ENCODE peak calls at places on chromosomes 3 and 15, in five cellular contexts. R, V, K, O and Z are unnamed samples. For H3K4me1, the result is how much of the 10 kb centered on the place peaks cover.

GRCh38 chr15:89837830-89838178 is 23.2 kb upstream of the ANPEP start:
- DNase-seq in K (no peak), R (no peak), V (no peak), O (no peak), Z (no peak)

GRCh38 chr15:90402230-90402629 is 14.2 kb downstream of the IQGAP1 start:
- DNase-seq in K (no peak), V (no peak), R (peak), O (no peak), Z (peak)

GRCh38 chr3:188744166-188744565 is 427.6 kb upstream of the TPRG1 start:
- DNase-seq in R (no peak), O (no peak), K (no peak), V (no peak), Z (no peak)

GRCh38 chr3:192915724-192916123 is 1.9 kb downstream of the MB21D2 start:
- DNase-seq in O (no peak), K (no peak), V (no peak), R (no peak), Z (no peak)

GRCh38 chr3:196202516-196202970 is 8.7 kb downstream of the ZDHHC19 start:
- DNase-seq in K (no peak), O (no peak), R (peak), V (no peak), Z (no peak)

GRCh38 chr15:40582726-40583246 is 11.3 kb upstream of the KNL1 start:
- DNase-seq in O (no peak), R (peak), V (no peak), K (no peak), Z (no peak)

GRCh38 chr3:165805834-165806561 is 31.2 kb downstream of the BCHE start:
- DNase-seq in K (no peak), R (no peak), O (no peak), V (no peak), Z (no peak)

GRCh38 chr3:159741281-159741680 is 247.4 kb upstream of the IL12A start:
- DNase-seq in V (no peak), K (no peak), O (no peak), R (no peak), Z (no peak)

GRCh38 chr15:29266052-29266572 is 3.5 kb downstream of the NSMCE3 start:
- DNase-seq in K (no peak), O (no peak), R (no peak), V (no peak), Z (no peak)

GRCh38 chr15:84752195-84752594 is 3.8 kb downstream of the ZNF592 start:
- DNase-seq in O (no peak), K (no peak), V (no peak), R (peak), Z (no peak)

GRCh38 chr15:84748274-84749110 is at the start of gene ZNF592:
- DNase-seq in K (peak), V (peak), O (peak), R (peak), Z (peak)

GRCh38 chr15:84752700-84753099 is 4.3 kb downstream of the ZNF592 start:
- DNase-seq in K (no peak), O (no peak), R (peak), V (no peak), Z (no peak)

GRCh38 chr15:84749111-84749991 is 959 bp downstream of the ZNF592 start:
- DNase-seq in O (peak), V (no peak), K (peak), R (peak), Z (peak)

DNA sequence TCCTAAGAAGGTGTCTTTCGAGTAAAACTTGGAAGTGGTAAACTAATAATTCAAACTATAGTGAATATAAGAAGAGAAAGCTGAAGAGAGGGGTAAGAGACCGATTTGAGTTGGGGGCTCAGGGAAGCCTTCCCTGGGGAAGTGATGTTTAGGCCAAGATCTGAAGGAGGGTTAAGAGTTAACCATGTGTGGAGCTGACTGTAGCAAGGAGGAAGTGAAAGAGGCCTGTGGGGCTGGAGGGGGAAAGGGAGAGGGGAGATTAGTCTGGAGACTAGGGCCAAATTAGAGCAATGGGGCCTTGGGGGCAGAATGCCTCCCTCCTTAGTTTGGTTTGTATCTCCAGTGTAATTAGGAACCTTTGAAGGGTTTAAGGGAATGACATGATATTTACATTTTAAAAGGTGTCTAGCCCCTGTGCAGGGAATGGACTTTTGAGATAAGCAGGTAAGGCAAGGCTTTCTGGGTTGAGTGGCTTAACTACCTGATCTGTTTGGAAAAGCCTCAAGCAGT is 2.2 kb downstream of the ZNF592 start:
- DNase-seq in R (no peak), V (no peak), O (no peak), K (no peak), Z (no peak)
- H3K4me1 ChIP-seq in R (half or more), V (under half), O (under half), K (half or more), Z (under half)

DNA sequence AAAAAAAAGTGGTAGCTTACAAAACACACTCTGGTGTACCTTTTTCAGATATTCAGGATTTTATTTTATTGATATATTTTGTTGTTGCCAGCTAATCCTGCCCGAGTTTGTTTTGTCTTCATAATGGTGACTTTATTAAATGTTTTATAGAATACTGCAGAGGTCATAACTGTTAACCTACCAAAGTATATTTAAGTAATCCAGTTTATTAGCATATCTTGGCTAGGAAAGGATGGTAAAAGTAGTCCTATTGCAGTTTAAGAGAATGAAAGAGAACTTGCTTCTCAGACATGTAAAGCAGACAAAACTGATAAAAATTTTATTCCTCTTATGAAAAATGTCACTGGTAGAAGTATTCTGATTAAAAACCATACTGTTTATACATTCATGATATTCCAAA is 59.2 kb upstream of the IGSF10 start:
- DNase-seq in K (no peak), V (no peak), R (no peak), O (no peak), Z (no peak)
- H3K4me1 ChIP-seq in K (under half), V (under half), R (under half), O (under half), Z (under half)

GRCh38 chr3:194470615-194471014 is 16.2 kb downstream of the ATP13A3 start:
- DNase-seq in K (no peak), R (no peak), O (no peak), V (no peak), Z (no peak)
- H3K4me1 ChIP-seq in K (under half), R (under half), O (under half), V (under half), Z (under half)

GRCh38 chr3:124588036-124588435 is 142.2 kb upstream of the UMPS start:
- DNase-seq in V (no peak), O (no peak), R (no peak), K (no peak), Z (no peak)
- H3K4me1 ChIP-seq in V (under half), O (under half), R (half or more), K (under half), Z (under half)